ENCODE peak calls at places on chromosome 7, in four cellular contexts. F is A549, K is astrocyte of the spinal cord, C is body of pancreas. W is an unnamed sample.

GRCh38 chr7:111076205-111076604 is 14.7 kb upstream of the LRRN3 start:
- DNase-seq in C (no peak), K (peak), F (no peak), W (no peak)

GRCh38 chr7:74275401-74275881 is 13.8 kb upstream of the CLIP2 start:
- DNase-seq in K (no peak), F (peak), C (no peak), W (no peak)

GRCh38 chr7:151727579-151728285 is 149.2 kb downstream of the PRKAG2 start:
- DNase-seq in K (peak), C (peak), F (peak), W (peak)

GRCh38 chr7:95396136-95397032 is at the start of gene PON3:
- DNase-seq in F (peak), K (no peak), C (peak), W (no peak)

GRCh38 chr7:41203542-41203941 is 499.3 kb downstream of the INHBA start:
- DNase-seq in C (no peak), K (no peak), F (no peak), W (no peak)

GRCh38 chr7:158561659-158562058 is 26.0 kb downstream of the PTPRN2 start:
- DNase-seq in C (no peak), F (no peak), K (no peak), W (no peak)

GRCh38 chr7:2150445-2150815 is 82.3 kb downstream of the MAD1L1 start:
- DNase-seq in C (no peak), K (no peak), F (no peak), W (no peak)

GRCh38 chr7:76515999-76516443 is 5.7 kb downstream of the UPK3B start:
- DNase-seq in K (no peak), F (no peak), C (peak), W (no peak)

GRCh38 chr7:22992874-22993840 is 20.8 kb downstream of the HYCC1 start:
- DNase-seq in K (no peak), C (no peak), F (no peak), W (no peak)

GRCh38 chr7:150755473-150756099 is 18.4 kb downstream of the GIMAP5 start:
- DNase-seq in C (no peak), F (no peak), K (no peak), W (no peak)

GRCh38 chr7:116339564-116339963 is 129.2 kb downstream of the TES start:
- DNase-seq in C (peak), F (no peak), K (peak), W (no peak)

GRCh38 chr7:66442385-66442784 is 186.3 kb upstream of the KCTD7 start:
- DNase-seq in K (no peak), F (no peak), C (no peak), W (no peak)

GRCh38 chr7:112572669-112573301 is 92.0 kb downstream of the LSMEM1 start:
- DNase-seq in C (peak), K (no peak), F (no peak), W (peak)

GRCh38 chr7:133053321-133053891 is 28.5 kb downstream of the CHCHD3 start:
- DNase-seq in C (peak), K (peak), F (peak), W (peak)

GRCh38 chr7:65250216-65250615 is 123.4 kb upstream of the ZNF92 start:
- DNase-seq in F (no peak), C (no peak), K (no peak), W (no peak)

GRCh38 chr7:157622000-157622399 is 285.2 kb downstream of the DNAJB6 start:
- DNase-seq in K (no peak), F (no peak), C (no peak), W (no peak)

GRCh38 chr7:156638443-156639077 is 2.0 kb upstream of the RNF32 start:
- DNase-seq in C (no peak), K (no peak), F (no peak), W (no peak)

GRCh38 chr7:133723044-133723443 is 404.1 kb upstream of the LRGUK start:
- DNase-seq in K (no peak), C (no peak), F (no peak), W (no peak)

GRCh38 chr7:135147899-135148721 is at the start of gene TMEM140:
- DNase-seq in F (peak), K (peak), C (peak), W (peak)

GRCh38 chr7:84372155-84372621 is 177.6 kb upstream of the SEMA3A start:
- DNase-seq in K (peak), C (no peak), F (no peak), W (peak)

GRCh38 chr7:135768990-135769389 is 20.4 kb upstream of the FAM180A start:
- DNase-seq in F (no peak), K (no peak), C (peak), W (no peak)

GRCh38 chr7:147405621-147406020 is 1184.9 kb upstream of the C7orf33 start:
- DNase-seq in C (no peak), F (no peak), K (no peak), W (no peak)

GRCh38 chr7:147400926-147401325 is 1189.6 kb upstream of the C7orf33 start:
- DNase-seq in F (no peak), K (no peak), C (no peak), W (no peak)

GRCh38 chr7:147394329-147394728 is 1196.2 kb upstream of the C7orf33 start:
- DNase-seq in C (no peak), K (no peak), F (no peak), W (no peak)

DNA sequence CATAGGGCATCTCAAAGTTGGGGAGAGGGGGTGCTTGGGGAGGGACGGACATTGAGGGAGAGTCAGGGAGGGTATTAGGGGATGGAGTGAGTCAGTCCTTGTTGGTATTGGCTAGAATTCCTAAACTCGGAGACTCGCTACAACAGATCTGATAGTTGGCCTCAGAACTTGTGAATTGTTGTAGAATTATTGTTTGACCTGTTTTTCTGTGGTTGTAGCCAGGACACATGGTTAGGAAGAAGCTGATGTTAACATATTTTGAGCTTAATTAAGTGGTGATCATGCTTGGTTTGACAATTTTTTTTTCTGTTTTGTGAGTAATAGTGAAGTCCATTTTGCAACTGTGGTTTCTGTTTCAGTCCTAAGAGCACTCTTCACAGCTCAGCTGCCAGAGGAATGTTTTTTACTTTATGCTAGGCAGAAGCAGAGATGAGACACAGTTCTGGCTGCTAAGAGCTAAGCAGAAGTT is 1190.3 kb upstream of the C7orf33 start:
- DNase-seq in C (peak), F (no peak), K (peak), W (no peak)
- H3K4me3 ChIP-seq in C (no peak), F (no peak), K (no peak), W (no peak)

GRCh38 chr7:127582361-127582760 is 3.0 kb downstream of the GCC1 start:
- DNase-seq in F (no peak), K (peak), C (peak), W (no peak)
- TF ChIP-seq CTCF in F (no peak), K (no peak), C (peak), W (no peak)

DNA sequence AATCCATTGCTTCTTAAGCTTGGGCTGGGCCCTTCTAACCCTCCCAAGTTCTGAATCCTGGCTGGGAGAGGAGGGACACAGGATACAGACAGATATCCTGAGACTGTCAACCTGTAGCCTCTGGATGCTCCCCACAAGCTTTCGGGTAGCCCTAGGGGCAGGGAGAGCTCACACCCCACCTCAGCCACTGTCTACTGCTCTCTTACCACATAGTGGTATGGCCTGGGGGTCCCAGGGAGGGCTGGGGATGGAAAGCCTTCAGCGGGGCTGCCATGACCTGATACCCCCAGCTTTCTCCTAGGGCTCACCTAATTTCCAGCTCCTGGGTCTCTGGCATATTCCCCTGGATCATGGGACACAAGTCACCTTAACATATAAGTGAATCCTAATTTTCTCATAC is 25.1 kb downstream of the CRHR2 start:
- DNase-seq in C (no peak), F (no peak), K (no peak), W (no peak)
- H3K4me3 ChIP-seq in C (no peak), F (no peak), K (no peak), W (no peak)

DNA sequence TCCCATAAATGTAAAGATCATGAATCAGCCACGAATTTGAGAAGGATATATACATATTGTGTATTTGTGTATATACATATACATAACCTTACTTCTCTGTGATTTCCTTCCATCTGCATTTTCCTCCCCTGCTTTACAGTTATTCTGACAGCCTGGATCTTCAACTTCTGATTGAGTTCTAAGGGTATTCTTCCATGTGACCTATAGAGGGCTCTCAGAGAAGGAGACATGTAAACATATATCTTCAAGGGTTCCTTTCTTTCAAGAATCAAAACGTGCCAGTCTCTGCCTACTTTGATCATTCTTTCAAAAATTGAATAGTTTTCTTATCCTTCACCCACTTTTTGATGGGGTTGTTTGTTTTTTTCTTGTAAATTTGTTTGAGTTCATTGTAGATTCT is 453.7 kb upstream of the POT1 start:
- DNase-seq in K (no peak), C (no peak), F (no peak), W (no peak)
- TF ChIP-seq CTCF in K (no peak), C (no peak), F (no peak), W (no peak)

GRCh38 chr7:104973227-104973626 is 40.8 kb upstream of the KMT2E start:
- DNase-seq in K (no peak), C (no peak), F (no peak), W (no peak)
- H3K4me3 ChIP-seq in K (no peak), C (no peak), F (no peak), W (no peak)

DNA sequence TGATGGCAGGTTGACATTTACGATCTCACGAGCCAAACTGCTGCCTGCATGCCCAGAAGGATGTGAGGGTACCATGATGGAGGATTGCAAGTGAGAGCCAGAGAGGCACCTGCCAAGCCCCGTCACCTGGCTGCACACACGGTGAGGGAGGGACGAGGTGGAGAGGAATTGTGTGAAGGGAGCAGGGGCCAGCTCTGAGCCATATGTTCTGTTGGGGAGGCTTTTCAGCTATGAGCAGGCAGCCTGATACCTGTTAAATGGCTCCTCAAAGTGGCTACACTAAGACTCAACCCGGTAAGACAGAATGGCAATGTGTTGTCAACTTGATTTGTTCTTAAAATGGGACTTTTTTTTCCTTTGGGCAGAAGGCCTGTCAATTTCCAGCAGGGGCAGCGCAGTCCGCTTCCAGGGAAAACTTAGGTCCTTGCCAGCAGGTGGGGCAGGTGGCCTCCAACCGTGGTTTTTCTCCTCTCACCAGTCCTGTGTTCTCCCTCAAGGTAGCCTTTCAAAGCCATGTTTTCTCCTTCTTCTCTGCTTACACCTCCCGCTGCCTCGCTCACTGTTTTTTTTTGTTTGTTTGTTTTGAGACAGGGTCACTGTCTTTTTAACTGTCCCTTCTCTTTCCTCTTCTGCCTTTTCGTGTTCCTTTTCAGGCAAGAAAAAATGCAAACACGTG is 57.7 kb upstream of the ZNRF2 start:
- DNase-seq in F (peak), C (peak), K (no peak), W (no peak)
- TF ChIP-seq CTCF in F (peak), C (peak), K (peak), W (peak)

GRCh38 chr7:94393251-94393758 is 1.4 kb upstream of the COL1A2 start:
- DNase-seq in K (no peak), C (no peak), F (no peak), W (no peak)

GRCh38 chr7:94392391-94392782 is 2.3 kb upstream of the COL1A2 start:
- DNase-seq in K (no peak), F (no peak), C (no peak), W (no peak)

GRCh38 chr7:94395141-94396041 is 696 bp downstream of the COL1A2 start:
- DNase-seq in K (peak), C (peak), F (peak), W (peak)

GRCh38 chr7:94394399-94395140 is at the start of gene COL1A2:
- DNase-seq in C (peak), F (no peak), K (peak), W (no peak)

DNA sequence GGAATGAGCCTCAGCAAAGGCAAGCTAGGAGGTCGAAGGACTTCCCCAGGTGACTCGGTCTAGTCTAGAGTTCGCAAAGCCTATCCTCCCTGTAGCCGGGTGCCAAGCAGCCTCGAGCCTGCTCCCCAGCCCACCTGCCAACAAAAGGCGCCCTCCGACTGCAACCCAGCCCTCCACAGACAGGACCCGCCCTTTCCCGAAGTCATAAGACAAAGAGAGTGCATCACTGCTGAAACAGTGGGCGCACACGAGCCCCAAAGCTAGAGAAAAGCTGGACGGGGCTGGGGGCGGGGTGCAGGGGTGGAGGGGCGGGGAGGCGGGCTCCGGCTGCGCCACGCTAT is 667 bp upstream of the COL1A2 start:
- DNase-seq in K (no peak), C (no peak), F (no peak), W (no peak)
- H3K4me3 ChIP-seq in K (peak), C (no peak), F (no peak), W (no peak)

DNA sequence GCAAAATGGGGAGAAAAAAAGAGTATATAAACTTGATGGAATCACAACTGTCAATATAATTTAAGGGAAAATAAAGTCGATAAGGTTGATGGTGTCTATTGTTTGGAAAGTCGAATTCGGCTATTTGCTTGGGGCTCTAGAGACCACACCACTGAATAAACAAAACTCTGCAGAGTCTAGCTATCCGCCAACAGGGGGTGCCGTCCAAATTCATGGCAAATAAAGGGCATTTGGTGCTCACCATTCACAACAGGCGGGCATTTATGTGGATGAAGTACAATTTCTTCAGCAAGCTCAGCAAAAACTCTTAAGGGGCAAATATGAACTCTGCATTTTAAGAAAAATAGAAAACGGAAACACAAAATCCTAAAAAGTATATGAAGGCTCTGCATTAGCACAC is 23.3 kb downstream of the CD36 start:
- DNase-seq in K (no peak), C (no peak), F (peak), W (no peak)
- TF ChIP-seq CTCF in K (peak), C (no peak), F (peak), W (peak)

GRCh38 chr7:106865130-106866115 is at the start of gene PIK3CG:
- DNase-seq in C (no peak), F (no peak), K (no peak), W (no peak)
- H3K4me3 ChIP-seq in C (no peak), F (no peak), K (no peak), W (no peak)

W was measured in epithelial cell of proximal tubule.